ENCODE peak calls at places on chromosome 1, in eight cellular contexts. V is BJ, I is cardiac fibroblast, T is fibroblast of villous mesenchyme, F is heart left ventricle, X is AG09309, Y is brain microvascular endothelial cell, K is GM23338. C is an unnamed sample.

GRCh38 chr1:194654956-194655355 is 1468.5 kb upstream of the B3GALT2 start:
- DNase-seq in K (no peak), I (no peak), F (no peak), Y (no peak), T (no peak), V (no peak), X (no peak), C (no peak)

GRCh38 chr1:92411511-92411910 is 75.2 kb downstream of the GFI1 start:
- DNase-seq in K (no peak), X (peak; percentile 42), V (peak; percentile 13), F (no peak), I (peak; percentile 55), Y (peak; percentile 53), T (peak; percentile 78), C (peak; percentile 90)

GRCh38 chr1:227949341-227949921 is 1.7 kb upstream of the WNT9A start:
- DNase-seq in I (no peak), T (no peak), F (no peak), V (no peak), Y (no peak), X (no peak), K (no peak), C (no peak)

GRCh38 chr1:27438621-27439061 is 46.2 kb downstream of the GPR3 start:
- DNase-seq in F (no peak), X (no peak), K (no peak), T (no peak), I (no peak), V (no peak), Y (no peak), C (no peak)

GRCh38 chr1:16468558-16468957 is 28.0 kb downstream of the NECAP2 start:
- DNase-seq in V (no peak), X (no peak), T (no peak), F (no peak), I (no peak), Y (no peak), K (no peak), C (no peak)

GRCh38 chr1:115654125-115654524 is 12.4 kb downstream of the VANGL1 start:
- DNase-seq in X (no peak), F (no peak), K (no peak), Y (no peak), T (no peak), V (no peak), I (no peak), C (no peak)

GRCh38 chr1:244326757-244327156 is 125.0 kb downstream of the ADSS2 start:
- DNase-seq in K (no peak), X (no peak), V (no peak), T (no peak), Y (no peak), I (no peak), F (no peak), C (no peak)

GRCh38 chr1:67144696-67145095 is 9.9 kb upstream of the C1orf141 start:
- DNase-seq in F (no peak), K (no peak), V (no peak), I (peak; percentile 30), T (no peak), Y (no peak), X (no peak), C (no peak)

GRCh38 chr1:202625416-202626360 is 84.6 kb downstream of the SYT2 start:
- DNase-seq in Y (peak; percentile 49), X (no peak), I (peak; percentile 68), F (peak; percentile 87), K (peak; percentile 88), V (no peak), T (peak; percentile 58), C (peak; percentile 82)

GRCh38 chr1:27868556-27868931 is 3.8 kb upstream of the THEMIS2 start:
- DNase-seq in K (no peak), T (no peak), X (no peak), V (no peak), Y (no peak), I (no peak), F (no peak), C (no peak)

GRCh38 chr1:229296541-229296941 is 25.6 kb downstream of the RAB4A start:
- DNase-seq in K (no peak), T (peak; percentile 51), V (peak; percentile 43), I (peak; percentile 77), F (no peak), X (peak; percentile 24), Y (peak; percentile 72), C (peak; percentile 87)

GRCh38 chr1:230713915-230714764 is at the start of gene AGT:
- DNase-seq in I (peak; percentile 73), F (peak; percentile 87), T (peak; percentile 61), X (peak; percentile 56), Y (peak; percentile 58), K (no peak), V (peak; percentile 61), C (peak; percentile 75)

GRCh38 chr1:224082146-224082545 is 31.8 kb upstream of the FBXO28 start:
- DNase-seq in I (peak; percentile 42), Y (peak; percentile 17), F (no peak), K (peak; percentile 36), T (peak; percentile 3), V (no peak), X (peak; percentile 17), C (no peak)

GRCh38 chr1:211829343-211830054 is 1.1 kb downstream of the LPGAT1 start:
- DNase-seq in K (peak; percentile 81), V (no peak), Y (no peak), T (peak; percentile 44), F (no peak), X (no peak), I (peak; percentile 17), C (peak; percentile 8)

GRCh38 chr1:198649598-198650338 is 10.9 kb downstream of the PTPRC start:
- DNase-seq in X (no peak), V (no peak), T (no peak), F (no peak), Y (no peak), I (no peak), K (no peak), C (no peak)

GRCh38 chr1:198651685-198652400 is 13.0 kb downstream of the PTPRC start:
- DNase-seq in K (no peak), X (no peak), F (no peak), V (no peak), T (no peak), Y (no peak), I (no peak), C (no peak)

GRCh38 chr1:198653815-198654413 is 15.1 kb downstream of the PTPRC start:
- DNase-seq in I (no peak), F (no peak), K (no peak), Y (no peak), T (no peak), X (no peak), V (no peak), C (peak; percentile 37)

GRCh38 chr1:198648584-198648983 is 9.7 kb downstream of the PTPRC start:
- DNase-seq in T (no peak), X (no peak), I (no peak), V (no peak), K (no peak), Y (no peak), F (no peak), C (no peak)

GRCh38 chr1:198650506-198650905 is 11.7 kb downstream of the PTPRC start:
- DNase-seq in I (no peak), X (no peak), T (no peak), F (no peak), K (no peak), V (no peak), Y (no peak), C (no peak)
- H3K4me3 ChIP-seq in I (no peak overlapping the region), X (no peak overlapping the region), T (no peak overlapping the region), F (no peak overlapping the region), K (no peak overlapping the region), V (no peak overlapping the region), Y (no peak overlapping the region), C (no peak overlapping the region)

GRCh38 chr1:221948459-221948858 is 206.6 kb upstream of the DUSP10 start:
- DNase-seq in X (no peak), Y (no peak), I (no peak), K (no peak), V (no peak), T (no peak), F (no peak), C (no peak)

GRCh38 chr1:221947731-221948130 is 205.8 kb upstream of the DUSP10 start:
- DNase-seq in K (no peak), Y (no peak), I (peak; percentile 1), T (peak; percentile 31), X (no peak), F (no peak), V (no peak), C (no peak)

GRCh38 chr1:221944247-221944870 is 202.5 kb upstream of the DUSP10 start:
- DNase-seq in T (no peak), F (no peak), X (no peak), Y (no peak), K (no peak), I (no peak), V (no peak), C (no peak)

GRCh38 chr1:221946768-221947167 is 204.9 kb upstream of the DUSP10 start:
- DNase-seq in F (no peak), X (no peak), T (no peak), K (no peak), I (no peak), Y (no peak), V (no peak), C (no peak)

GRCh38 chr1:221945669-221946068 is 203.8 kb upstream of the DUSP10 start:
- DNase-seq in K (no peak), V (no peak), X (no peak), Y (no peak), I (no peak), F (no peak), T (no peak), C (no peak)
- TF ChIP-seq CTCF in K (peak; percentile 29), V (no peak), X (no peak), Y (peak; percentile 10), I (no peak), F (no peak), T (no peak), C (no peak)

GRCh38 chr1:22137006-22137720 is 5.7 kb downstream of the WNT4 start:
- DNase-seq in V (no peak), K (peak; percentile 65), X (no peak), I (no peak), Y (no peak), T (peak; percentile 37), F (no peak), C (no peak)
- H3K4me3 ChIP-seq in V (no peak overlapping the region), K (no peak overlapping the region), X (no peak overlapping the region), I (no peak overlapping the region), Y (no peak overlapping the region), T (no peak overlapping the region), F (no peak overlapping the region), C (no peak overlapping the region)

DNA sequence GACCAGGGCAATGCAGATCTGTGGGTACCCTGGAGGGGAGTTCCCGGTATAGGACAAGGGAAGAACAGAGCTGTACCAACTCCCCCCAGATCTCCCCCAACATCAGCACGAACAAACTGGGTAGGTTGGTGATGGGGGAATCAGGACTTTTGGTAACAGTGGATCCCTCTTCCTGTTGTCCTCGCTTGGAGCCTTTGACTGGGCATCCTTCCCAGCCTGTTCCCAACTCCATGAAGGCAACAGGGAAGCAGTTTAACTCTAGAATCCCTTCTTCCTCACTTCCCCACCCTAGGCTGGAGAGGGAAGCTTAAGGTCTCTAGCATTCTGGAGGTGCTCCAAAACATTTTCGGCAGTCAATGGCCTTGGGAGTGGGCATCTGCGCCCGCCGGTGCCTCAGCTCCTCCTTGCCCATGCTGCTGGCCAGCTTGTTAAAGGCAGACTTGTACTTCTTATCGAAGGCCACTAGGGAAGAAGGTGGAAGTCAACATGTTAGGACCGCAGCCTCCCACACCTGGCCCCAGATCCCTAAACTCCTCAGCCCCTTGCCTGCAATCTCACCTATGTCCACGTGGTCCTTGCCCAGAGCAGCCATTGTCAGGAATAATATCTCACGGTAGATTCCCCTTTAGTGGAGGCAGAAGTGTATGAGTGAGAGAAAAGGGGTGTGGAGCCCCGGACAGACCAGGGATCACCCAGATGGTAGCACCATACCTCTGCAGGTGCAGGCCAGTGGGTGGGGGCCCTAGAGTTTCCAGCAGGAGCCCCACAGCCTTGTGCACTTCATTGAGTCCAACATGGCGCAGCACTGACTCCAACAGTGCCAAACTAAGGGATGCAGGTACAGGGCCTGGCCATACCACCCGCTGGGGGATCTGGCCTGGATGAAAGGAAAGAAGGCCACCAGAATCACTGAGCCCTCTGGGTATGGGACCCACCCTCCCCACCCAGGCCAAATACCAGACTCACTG is 7.5 kb upstream of the GATAD2B start:
- DNase-seq in T (no peak), F (no peak), V (no peak), K (peak; percentile 48), X (no peak), Y (no peak), I (no peak), C (no peak)
- TF ChIP-seq CTCF in T (no peak), F (no peak), V (no peak), K (no peak), X (no peak), Y (no peak), I (no peak), C (no peak)

C was measured in foreskin fibroblast.